ENCODE peak calls at places on chromosomes 13 and 19, in seven cellular contexts. U is heart right ventricle; E is stimulated activated CD4-positive, alpha-beta T cell treated with anti-CD3 and anti-CD28 coated beads, TNF-alpha, amount 100 ng/mL, for 1 hour; A is gastrocnemius medialis; M is NCI-H774; G is left ventricle myocardium superior; S is CD4-positive, alpha-beta T cell. J is an unnamed sample.

GRCh38 chr13:77545626-77546412 is 10.3 kb downstream of the SCEL start:
- DNase-seq in U (no peak), M (no peak), S (no peak), G (no peak), A (no peak), E (no peak), J (no peak)

GRCh38 chr13:29532136-29532535 is 63.4 kb downstream of the SLC7A1 start:
- DNase-seq in M (no peak), A (no peak), U (no peak), G (no peak), E (no peak), S (no peak), J (no peak)

GRCh38 chr13:27617801-27618411 is 2.4 kb downstream of the LNX2 start:
- DNase-seq in E (no peak), U (no peak), A (no peak), S (no peak), M (no peak), G (no peak), J (peak; percentile 37)

GRCh38 chr19:1657632-1658445 is 5.4 kb upstream of the TCF3 start:
- DNase-seq in S (no peak), G (no peak), U (no peak), A (no peak), M (no peak), E (no peak), J (peak; percentile 73)

GRCh38 chr13:25276748-25277147 is 10.5 kb downstream of the MTMR6 start:
- DNase-seq in S (no peak), E (no peak), M (no peak), U (no peak), A (no peak), G (no peak), J (no peak)

GRCh38 chr19:44576843-44577565 is 36.4 kb upstream of the IGSF23 start:
- DNase-seq in G (no peak), E (no peak), S (no peak), A (no peak), U (no peak), M (peak; percentile 33), J (peak; percentile 72)

GRCh38 chr13:45249662-45250061 is 48.8 kb upstream of the KCTD4 start:
- DNase-seq in G (no peak), S (no peak), M (no peak), E (no peak), U (no peak), A (no peak), J (no peak)

GRCh38 chr13:24176351-24177101 is 16.0 kb downstream of the SPATA13 start:
- DNase-seq in A (no peak), E (no peak), M (no peak), U (no peak), S (no peak), G (no peak), J (peak; percentile 94)

GRCh38 chr13:80551650-80552497 is 210.9 kb upstream of the SPRY2 start:
- DNase-seq in G (no peak), E (no peak), U (no peak), S (no peak), M (no peak), A (no peak), J (no peak)

GRCh38 chr19:4337906-4338440 is 654 bp downstream of the STAP2 start:
- DNase-seq in G (peak; percentile 40), E (no peak), A (no peak), S (no peak), U (no peak), M (no peak), J (no peak)

GRCh38 chr13:101681834-101682233 is 229.4 kb downstream of the ITGBL1 start:
- DNase-seq in A (no peak), M (no peak), S (no peak), G (no peak), E (no peak), U (no peak), J (no peak)

GRCh38 chr13:50974268-50974667 is 64.7 kb downstream of the RNASEH2B start:
- DNase-seq in G (no peak), E (no peak), M (no peak), A (no peak), U (no peak), S (no peak), J (no peak)

GRCh38 chr19:41774515-41774980 is 19.2 kb downstream of the CEACAM6 start:
- DNase-seq in A (no peak), G (no peak), U (no peak), M (peak; percentile 83), E (no peak), S (peak; percentile 33), J (no peak)

GRCh38 chr13:28392896-28393295 is 102.0 kb downstream of the FLT1 start:
- DNase-seq in S (no peak), M (no peak), G (no peak), U (no peak), E (no peak), A (no peak), J (no peak)

J was measured in body of pancreas.